ENCODE peak calls at places on chromosomes 1 and 21, in five cellular contexts. H, E, W, R and M are unnamed samples.

GRCh38 chr1:20426923-20427322 is 59.1 kb downstream of the CAMK2N1 start:
- DNase-seq in R (peak; percentile 44), W (no peak), E (no peak), H (no peak), M (peak; percentile 91)

GRCh38 chr1:223720987-223721591 is 8.8 kb downstream of the CAPN2 start:
- DNase-seq in H (no peak), R (no peak), E (no peak), W (peak; percentile 76), M (peak; percentile 84)

GRCh38 chr1:234875953-234876814 is 252.5 kb downstream of the TOMM20 start:
- DNase-seq in R (no peak), W (no peak), H (peak; percentile 59), E (no peak), M (no peak)

GRCh38 chr1:108815566-108815965 is 41.3 kb downstream of the AKNAD1 start:
- DNase-seq in W (no peak), H (no peak), R (no peak), E (no peak), M (no peak)

GRCh38 chr21:39141502-39141901 is 41.7 kb downstream of the PSMG1 start:
- DNase-seq in H (no peak), W (no peak), E (no peak), R (no peak), M (no peak)

GRCh38 chr1:230552880-230553279 is 89.4 kb upstream of the COG2 start:
- DNase-seq in E (no peak), R (no peak), W (no peak), H (no peak), M (no peak)

GRCh38 chr1:168763031-168763430 is 34.0 kb upstream of the DPT start:
- DNase-seq in H (no peak), W (no peak), E (no peak), R (no peak), M (peak; percentile 97)

GRCh38 chr1:201461193-201461657 is 7.8 kb downstream of the PHLDA3 start:
- DNase-seq in R (no peak), E (no peak), H (no peak), W (no peak), M (peak; percentile 99)

GRCh38 chr1:18200136-18200717 is 92.6 kb downstream of the IGSF21 start:
- DNase-seq in W (no peak), H (no peak), R (peak; percentile 80), E (no peak), M (no peak)

GRCh38 chr1:209587778-209588177 is 4.3 kb downstream of the CAMK1G start:
- DNase-seq in H (no peak), W (no peak), R (no peak), E (no peak), M (peak; percentile 46)

GRCh38 chr1:93602101-93602500 is 79.5 kb downstream of the BCAR3 start:
- DNase-seq in E (no peak), W (no peak), R (no peak), H (no peak), M (no peak)

GRCh38 chr1:51790385-51790784 is 88.1 kb downstream of the NRDC start:
- DNase-seq in W (no peak), H (no peak), R (no peak), E (no peak), M (peak; percentile 36)

GRCh38 chr1:51792864-51793263 is 85.7 kb downstream of the NRDC start:
- DNase-seq in R (no peak), E (no peak), W (no peak), H (no peak), M (peak; percentile 24)

GRCh38 chr1:51791888-51792287 is 86.6 kb downstream of the NRDC start:
- DNase-seq in E (no peak), H (no peak), W (no peak), R (no peak), M (no peak)

GRCh38 chr1:51789342-51789741 is 89.2 kb downstream of the NRDC start:
- DNase-seq in H (no peak), E (no peak), R (no peak), W (no peak), M (no peak)

DNA sequence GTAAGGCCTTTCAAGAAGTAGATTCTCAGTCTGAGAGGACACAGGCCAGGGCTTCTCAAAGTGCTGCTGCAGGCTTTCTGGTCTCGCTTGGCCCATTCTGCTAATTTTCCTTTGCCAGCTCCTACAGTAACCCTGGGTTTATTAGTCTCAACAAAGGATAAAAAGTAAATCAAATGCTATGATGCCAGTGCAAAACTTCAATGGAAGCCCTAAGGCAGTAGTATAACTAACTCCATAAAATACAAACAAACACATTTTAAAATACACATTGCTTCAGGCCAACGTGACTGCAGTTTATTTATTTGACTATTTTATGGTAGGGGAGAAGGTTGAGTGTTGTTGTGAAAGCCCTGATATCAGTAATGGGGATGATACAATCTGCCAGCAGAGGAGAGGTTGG is 89.6 kb downstream of the NRDC start:
- DNase-seq in H (no peak), R (no peak), W (no peak), E (no peak), M (no peak)
- H3K4me3 ChIP-seq in H (no peak overlapping the region), R (no peak overlapping the region), W (no peak overlapping the region), E (no peak overlapping the region), M (no peak overlapping the region)

DNA sequence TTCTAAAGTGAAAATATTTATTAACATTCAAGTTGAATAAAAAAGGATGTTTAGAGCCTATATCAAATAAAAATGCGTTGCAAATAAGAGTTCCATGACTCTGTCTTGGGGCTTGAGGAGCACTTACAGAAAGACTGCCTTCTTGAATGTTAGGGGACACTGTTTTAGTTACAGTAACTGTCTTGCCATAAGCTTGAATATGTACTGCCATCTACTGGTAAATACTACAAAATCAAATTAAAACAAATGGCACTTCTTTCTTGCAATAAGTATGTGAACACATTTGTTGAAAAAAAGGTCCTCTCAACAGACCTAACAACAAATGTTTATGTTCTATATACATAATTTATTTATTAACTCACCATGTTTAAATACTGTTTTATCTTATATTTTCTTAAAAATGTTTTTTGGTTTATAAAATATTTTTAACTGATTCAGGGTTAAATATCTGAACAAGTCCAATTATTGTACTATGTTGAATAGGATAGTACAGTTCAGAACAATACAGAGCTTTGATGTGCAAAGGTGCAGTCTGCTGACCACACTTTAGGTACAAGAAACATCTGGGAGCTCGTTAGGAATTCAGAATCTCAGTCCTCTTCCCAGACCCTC is 199.5 kb downstream of the LRRIQ3 start:
- DNase-seq in H (no peak), W (no peak), R (no peak), E (no peak), M (peak; percentile 53)
- TF ChIP-seq CTCF in H (peak; percentile 37), W (peak; percentile 31), R (peak; percentile 82), E (no peak), M (peak; percentile 47)

DNA sequence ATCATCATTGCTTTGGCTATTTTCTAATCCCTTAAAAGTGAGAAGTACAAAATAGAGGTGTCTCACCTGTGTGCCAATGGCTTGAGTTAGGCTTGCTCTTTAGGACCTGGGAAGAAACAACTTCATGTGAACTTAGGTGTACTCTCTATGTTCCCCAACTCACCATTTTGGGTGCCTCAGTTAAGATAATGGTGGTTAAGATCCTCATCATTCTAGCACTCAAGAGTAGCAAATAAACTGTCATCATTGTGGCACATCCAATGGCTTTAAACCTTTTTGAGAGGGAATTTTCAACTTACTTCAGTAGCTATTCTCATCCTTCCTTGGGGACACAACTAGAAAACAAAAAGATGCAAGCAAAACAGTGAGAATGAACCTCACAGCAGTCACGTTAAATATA is 1.3 kb downstream of the GAS5 start:
- DNase-seq in R (no peak), H (no peak), W (no peak), E (no peak), M (no peak)
- H3K4me3 ChIP-seq in R (peak overlapping the region; percentile 99), H (peak overlapping the region; percentile 86), W (peak overlapping the region; percentile 99), E (peak overlapping the region; percentile 74), M (peak overlapping the region; percentile 99)

DNA sequence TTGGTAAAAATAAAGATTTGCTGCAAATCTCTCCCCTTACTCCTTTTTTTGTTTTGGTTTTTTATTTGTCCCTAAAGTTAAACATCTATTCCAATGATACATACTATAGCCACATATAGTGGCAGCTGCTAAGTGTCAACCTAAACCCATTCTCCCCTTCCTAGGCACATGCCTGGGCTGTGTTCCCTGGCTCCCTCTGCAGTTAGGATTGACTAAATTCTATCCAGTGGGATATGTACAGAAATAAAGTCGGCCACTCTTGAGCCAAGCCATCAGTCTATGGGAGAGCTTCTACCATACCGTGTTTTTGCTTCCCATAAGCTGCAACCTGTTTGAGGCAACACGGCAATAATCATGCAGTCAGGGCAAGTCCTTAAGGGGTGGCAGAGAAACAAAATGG is 23.6 kb downstream of the MCOLN3 start:
- DNase-seq in W (no peak), H (no peak), E (no peak), R (no peak), M (no peak)
- TF ChIP-seq CTCF in W (no peak), H (no peak), E (no peak), R (peak; percentile 55), M (peak; percentile 3)

GRCh38 chr1:31239653-31240241 is at the start of gene NKAIN1:
- DNase-seq in H (no peak), R (peak; percentile 86), E (no peak), W (peak; percentile 71), M (peak; percentile 38)

GRCh38 chr1:31241321-31241720 is 1.6 kb upstream of the NKAIN1 start:
- DNase-seq in R (no peak), H (no peak), W (no peak), E (no peak), M (no peak)

GRCh38 chr1:31238612-31238985 is 1.1 kb downstream of the NKAIN1 start:
- DNase-seq in R (no peak), E (no peak), H (no peak), W (no peak), M (no peak)

GRCh38 chr1:31234870-31235269 is 4.8 kb downstream of the NKAIN1 start:
- DNase-seq in E (no peak), W (no peak), H (no peak), R (no peak), M (no peak)

GRCh38 chr1:31238986-31239613 is 587 bp downstream of the NKAIN1 start:
- DNase-seq in E (no peak), W (peak; percentile 66), R (peak; percentile 85), H (no peak), M (peak; percentile 19)
- H3K4me3 ChIP-seq in E (no peak overlapping the region), W (no peak overlapping the region), R (peak overlapping the region; percentile 80), H (peak overlapping the region; percentile 32), M (peak overlapping the region; percentile 8)

GRCh38 chr1:1796466-1796865 is 18.2 kb upstream of the NADK start:
- DNase-seq in R (no peak), E (peak; percentile 17), W (peak; percentile 62), H (peak; percentile 39), M (no peak)
- TF ChIP-seq CTCF in R (peak; percentile 60), E (peak; percentile 17), W (no peak), H (peak; percentile 29), M (peak; percentile 11)